ENCODE peak calls at places on chromosomes 13 and 19, in nine cellular contexts. One of them, this sample, is unnamed.

GRCh38 chr19:19493841-19494546 is 21.4 kb downstream of the TSSK6 start:
- DNase-seq in Right ventricle myocardium superior: no peak
- DNase-seq in ascending aorta: no peak
- DNase-seq in GM23248: peak; percentile 28
- DNase-seq in epithelial cell of esophagus: no peak
- DNase-seq in activated CD4-positive, alpha-beta T cell treated with anti-CD3 and anti-CD28 coated beads, Interleukin-2, amount 50 U/mL, for 48 hours: no peak
- DNase-seq in endothelial cell: no peak
- DNase-seq in thyroid gland: no peak
- DNase-seq in neural progenitor cell: no peak
- DNase-seq in this sample: no peak

GRCh38 chr13:32941368-32941767 is 74.9 kb upstream of the KL start:
- DNase-seq in endothelial cell: no peak
- DNase-seq in neural progenitor cell: no peak
- DNase-seq in ascending aorta: no peak
- DNase-seq in Right ventricle myocardium superior: no peak
- DNase-seq in epithelial cell of esophagus: no peak
- DNase-seq in activated CD4-positive, alpha-beta T cell treated with anti-CD3 and anti-CD28 coated beads, Interleukin-2, amount 50 U/mL, for 48 hours: no peak
- DNase-seq in thyroid gland: no peak
- DNase-seq in GM23248: no peak
- DNase-seq in this sample: no peak

GRCh38 chr13:112885782-112886268 is 83.2 kb upstream of the MCF2L start:
- DNase-seq in endothelial cell: peak; percentile 69
- DNase-seq in neural progenitor cell: peak; percentile 95
- DNase-seq in thyroid gland: peak; percentile 93
- DNase-seq in epithelial cell of esophagus: peak; percentile 85
- DNase-seq in activated CD4-positive, alpha-beta T cell treated with anti-CD3 and anti-CD28 coated beads, Interleukin-2, amount 50 U/mL, for 48 hours: no peak
- DNase-seq in ascending aorta: no peak
- DNase-seq in GM23248: peak; percentile 93
- DNase-seq in Right ventricle myocardium superior: peak; percentile 91
- DNase-seq in this sample: peak; percentile 77

GRCh38 chr19:55525289-55526101 is 11.4 kb downstream of the SBK2 start:
- DNase-seq in thyroid gland: no peak
- DNase-seq in neural progenitor cell: no peak
- DNase-seq in endothelial cell: no peak
- DNase-seq in activated CD4-positive, alpha-beta T cell treated with anti-CD3 and anti-CD28 coated beads, Interleukin-2, amount 50 U/mL, for 48 hours: no peak
- DNase-seq in epithelial cell of esophagus: no peak
- DNase-seq in ascending aorta: no peak
- DNase-seq in Right ventricle myocardium superior: no peak
- DNase-seq in GM23248: no peak
- DNase-seq in this sample: no peak

GRCh38 chr13:87671031-87671823 is at the start of gene SLITRK5:
- DNase-seq in thyroid gland: peak; percentile 84
- DNase-seq in GM23248: peak; percentile 74
- DNase-seq in endothelial cell: peak; percentile 89
- DNase-seq in ascending aorta: peak; percentile 19
- DNase-seq in activated CD4-positive, alpha-beta T cell treated with anti-CD3 and anti-CD28 coated beads, Interleukin-2, amount 50 U/mL, for 48 hours: peak; percentile 70
- DNase-seq in epithelial cell of esophagus: peak; percentile 72
- DNase-seq in neural progenitor cell: peak; percentile 90
- DNase-seq in Right ventricle myocardium superior: peak; percentile 78
- DNase-seq in this sample: peak; percentile 37

GRCh38 chr13:51833980-51834379 is 11.0 kb downstream of the TMEM272 start:
- DNase-seq in neural progenitor cell: no peak
- DNase-seq in thyroid gland: no peak
- DNase-seq in Right ventricle myocardium superior: no peak
- DNase-seq in endothelial cell: no peak
- DNase-seq in epithelial cell of esophagus: no peak
- DNase-seq in GM23248: no peak
- DNase-seq in ascending aorta: no peak
- DNase-seq in activated CD4-positive, alpha-beta T cell treated with anti-CD3 and anti-CD28 coated beads, Interleukin-2, amount 50 U/mL, for 48 hours: no peak
- DNase-seq in this sample: no peak

GRCh38 chr13:110232146-110232545 is 74.8 kb downstream of the COL4A1 start:
- DNase-seq in epithelial cell of esophagus: no peak
- DNase-seq in Right ventricle myocardium superior: no peak
- DNase-seq in ascending aorta: no peak
- DNase-seq in neural progenitor cell: no peak
- DNase-seq in endothelial cell: no peak
- DNase-seq in activated CD4-positive, alpha-beta T cell treated with anti-CD3 and anti-CD28 coated beads, Interleukin-2, amount 50 U/mL, for 48 hours: no peak
- DNase-seq in GM23248: no peak
- DNase-seq in thyroid gland: no peak
- DNase-seq in this sample: no peak

GRCh38 chr13:50589139-50589538 is 254.4 kb downstream of the DLEU7 start:
- DNase-seq in epithelial cell of esophagus: peak; percentile 82
- DNase-seq in ascending aorta: no peak
- DNase-seq in thyroid gland: peak; percentile 23
- DNase-seq in endothelial cell: no peak
- DNase-seq in neural progenitor cell: no peak
- DNase-seq in GM23248: peak; percentile 95
- DNase-seq in activated CD4-positive, alpha-beta T cell treated with anti-CD3 and anti-CD28 coated beads, Interleukin-2, amount 50 U/mL, for 48 hours: peak; percentile 7
- DNase-seq in Right ventricle myocardium superior: no peak
- DNase-seq in this sample: peak; percentile 93

GRCh38 chr19:21688464-21688863 is 78.9 kb downstream of the ZNF100 start:
- DNase-seq in activated CD4-positive, alpha-beta T cell treated with anti-CD3 and anti-CD28 coated beads, Interleukin-2, amount 50 U/mL, for 48 hours: no peak
- DNase-seq in neural progenitor cell: no peak
- DNase-seq in endothelial cell: no peak
- DNase-seq in GM23248: no peak
- DNase-seq in ascending aorta: no peak
- DNase-seq in thyroid gland: no peak
- DNase-seq in epithelial cell of esophagus: no peak
- DNase-seq in Right ventricle myocardium superior: no peak
- DNase-seq in this sample: no peak

GRCh38 chr19:5480427-5480836 is 25.2 kb downstream of the ZNRF4 start:
- DNase-seq in activated CD4-positive, alpha-beta T cell treated with anti-CD3 and anti-CD28 coated beads, Interleukin-2, amount 50 U/mL, for 48 hours: peak; percentile 59
- DNase-seq in Right ventricle myocardium superior: no peak
- DNase-seq in ascending aorta: no peak
- DNase-seq in thyroid gland: no peak
- DNase-seq in neural progenitor cell: peak; percentile 45
- DNase-seq in GM23248: peak; percentile 31
- DNase-seq in endothelial cell: peak; percentile 39
- DNase-seq in epithelial cell of esophagus: peak; percentile 15
- DNase-seq in this sample: no peak

GRCh38 chr19:45049073-45049736 is 10.4 kb downstream of the CLASRP start:
- DNase-seq in ascending aorta: no peak
- DNase-seq in Right ventricle myocardium superior: peak; percentile 63
- DNase-seq in thyroid gland: no peak
- DNase-seq in endothelial cell: no peak
- DNase-seq in activated CD4-positive, alpha-beta T cell treated with anti-CD3 and anti-CD28 coated beads, Interleukin-2, amount 50 U/mL, for 48 hours: no peak
- DNase-seq in epithelial cell of esophagus: peak; percentile 65
- DNase-seq in neural progenitor cell: no peak
- DNase-seq in GM23248: no peak
- DNase-seq in this sample: no peak

GRCh38 chr13:93847162-93847561 is 620.6 kb downstream of the GPC6 start:
- DNase-seq in thyroid gland: no peak
- DNase-seq in ascending aorta: no peak
- DNase-seq in activated CD4-positive, alpha-beta T cell treated with anti-CD3 and anti-CD28 coated beads, Interleukin-2, amount 50 U/mL, for 48 hours: peak; percentile 6
- DNase-seq in neural progenitor cell: no peak
- DNase-seq in GM23248: peak; percentile 92
- DNase-seq in endothelial cell: no peak
- DNase-seq in Right ventricle myocardium superior: no peak
- DNase-seq in epithelial cell of esophagus: peak; percentile 89
- DNase-seq in this sample: peak; percentile 42

GRCh38 chr13:95571941-95572340 is 19.4 kb downstream of the CLDN10 start:
- DNase-seq in activated CD4-positive, alpha-beta T cell treated with anti-CD3 and anti-CD28 coated beads, Interleukin-2, amount 50 U/mL, for 48 hours: no peak
- DNase-seq in Right ventricle myocardium superior: no peak
- DNase-seq in GM23248: no peak
- DNase-seq in thyroid gland: no peak
- DNase-seq in neural progenitor cell: peak; percentile 56
- DNase-seq in endothelial cell: no peak
- DNase-seq in ascending aorta: no peak
- DNase-seq in epithelial cell of esophagus: no peak
- DNase-seq in this sample: no peak

GRCh38 chr13:112819816-112820215 is 130.0 kb downstream of the ATP11A start:
- DNase-seq in endothelial cell: no peak
- DNase-seq in GM23248: no peak
- DNase-seq in epithelial cell of esophagus: no peak
- DNase-seq in activated CD4-positive, alpha-beta T cell treated with anti-CD3 and anti-CD28 coated beads, Interleukin-2, amount 50 U/mL, for 48 hours: no peak
- DNase-seq in Right ventricle myocardium superior: no peak
- DNase-seq in thyroid gland: no peak
- DNase-seq in ascending aorta: no peak
- DNase-seq in neural progenitor cell: no peak
- DNase-seq in this sample: no peak

GRCh38 chr19:55640577-55641375 is at the start of gene ZNF580:
- DNase-seq in ascending aorta: no peak
- DNase-seq in GM23248: peak; percentile 78
- DNase-seq in epithelial cell of esophagus: peak; percentile 59
- DNase-seq in neural progenitor cell: peak; percentile 78
- DNase-seq in Right ventricle myocardium superior: peak; percentile 80
- DNase-seq in endothelial cell: peak; percentile 49
- DNase-seq in thyroid gland: peak; percentile 80
- DNase-seq in activated CD4-positive, alpha-beta T cell treated with anti-CD3 and anti-CD28 coated beads, Interleukin-2, amount 50 U/mL, for 48 hours: peak; percentile 74
- DNase-seq in this sample: peak; percentile 69

GRCh38 chr13:29545988-29546387 is 49.5 kb downstream of the SLC7A1 start:
- DNase-seq in thyroid gland: no peak
- DNase-seq in epithelial cell of esophagus: no peak
- DNase-seq in GM23248: no peak
- DNase-seq in activated CD4-positive, alpha-beta T cell treated with anti-CD3 and anti-CD28 coated beads, Interleukin-2, amount 50 U/mL, for 48 hours: no peak
- DNase-seq in ascending aorta: no peak
- DNase-seq in neural progenitor cell: no peak
- DNase-seq in endothelial cell: no peak
- DNase-seq in Right ventricle myocardium superior: no peak
- DNase-seq in this sample: no peak

GRCh38 chr19:47381653-47382279 is 32.7 kb downstream of the DHX34 start:
- DNase-seq in Right ventricle myocardium superior: peak; percentile 62
- DNase-seq in neural progenitor cell: no peak
- DNase-seq in thyroid gland: no peak
- DNase-seq in endothelial cell: no peak
- DNase-seq in GM23248: no peak
- DNase-seq in activated CD4-positive, alpha-beta T cell treated with anti-CD3 and anti-CD28 coated beads, Interleukin-2, amount 50 U/mL, for 48 hours: no peak
- DNase-seq in ascending aorta: no peak
- DNase-seq in epithelial cell of esophagus: no peak
- DNase-seq in this sample: no peak

GRCh38 chr19:46009530-46010510 is 13.0 kb downstream of the PGLYRP1 start:
- DNase-seq in neural progenitor cell: peak; percentile 79
- DNase-seq in endothelial cell: peak; percentile 81
- DNase-seq in epithelial cell of esophagus: peak; percentile 68
- DNase-seq in thyroid gland: peak; percentile 58
- DNase-seq in Right ventricle myocardium superior: peak; percentile 77
- DNase-seq in ascending aorta: no peak
- DNase-seq in activated CD4-positive, alpha-beta T cell treated with anti-CD3 and anti-CD28 coated beads, Interleukin-2, amount 50 U/mL, for 48 hours: peak; percentile 75
- DNase-seq in GM23248: peak; percentile 65
- DNase-seq in this sample: peak; percentile 55

GRCh38 chr19:43765109-43765876 is 10.5 kb upstream of the SMG9 start:
- DNase-seq in neural progenitor cell: no peak
- DNase-seq in thyroid gland: no peak
- DNase-seq in Right ventricle myocardium superior: peak; percentile 61
- DNase-seq in activated CD4-positive, alpha-beta T cell treated with anti-CD3 and anti-CD28 coated beads, Interleukin-2, amount 50 U/mL, for 48 hours: peak; percentile 92
- DNase-seq in epithelial cell of esophagus: peak; percentile 98
- DNase-seq in ascending aorta: peak; percentile 59
- DNase-seq in endothelial cell: no peak
- DNase-seq in GM23248: peak; percentile 99
- DNase-seq in this sample: peak; percentile 96

GRCh38 chr13:43094901-43095300 is 71.5 kb downstream of the DNAJC15 start:
- DNase-seq in epithelial cell of esophagus: no peak
- DNase-seq in thyroid gland: no peak
- DNase-seq in Right ventricle myocardium superior: no peak
- DNase-seq in neural progenitor cell: no peak
- DNase-seq in endothelial cell: no peak
- DNase-seq in activated CD4-positive, alpha-beta T cell treated with anti-CD3 and anti-CD28 coated beads, Interleukin-2, amount 50 U/mL, for 48 hours: no peak
- DNase-seq in GM23248: peak; percentile 23
- DNase-seq in ascending aorta: no peak
- DNase-seq in this sample: no peak

GRCh38 chr13:45194081-45194939 is 6.5 kb downstream of the KCTD4 start:
- DNase-seq in neural progenitor cell: peak; percentile 49
- DNase-seq in Right ventricle myocardium superior: peak; percentile 61
- DNase-seq in epithelial cell of esophagus: peak; percentile 54
- DNase-seq in GM23248: peak; percentile 80
- DNase-seq in ascending aorta: no peak
- DNase-seq in endothelial cell: peak; percentile 26
- DNase-seq in thyroid gland: no peak
- DNase-seq in activated CD4-positive, alpha-beta T cell treated with anti-CD3 and anti-CD28 coated beads, Interleukin-2, amount 50 U/mL, for 48 hours: no peak
- DNase-seq in this sample: peak; percentile 46

GRCh38 chr19:610071-610800 is 20.6 kb downstream of the HCN2 start:
- DNase-seq in endothelial cell: no peak
- DNase-seq in thyroid gland: no peak
- DNase-seq in activated CD4-positive, alpha-beta T cell treated with anti-CD3 and anti-CD28 coated beads, Interleukin-2, amount 50 U/mL, for 48 hours: peak; percentile 42
- DNase-seq in epithelial cell of esophagus: no peak
- DNase-seq in neural progenitor cell: no peak
- DNase-seq in ascending aorta: no peak
- DNase-seq in GM23248: no peak
- DNase-seq in Right ventricle myocardium superior: no peak
- DNase-seq in this sample: no peak

GRCh38 chr13:106597190-106597589 is 29.3 kb upstream of the ARGLU1 start:
- DNase-seq in thyroid gland: no peak
- DNase-seq in Right ventricle myocardium superior: peak; percentile 82
- DNase-seq in endothelial cell: no peak
- DNase-seq in epithelial cell of esophagus: no peak
- DNase-seq in GM23248: peak; percentile 24
- DNase-seq in neural progenitor cell: no peak
- DNase-seq in activated CD4-positive, alpha-beta T cell treated with anti-CD3 and anti-CD28 coated beads, Interleukin-2, amount 50 U/mL, for 48 hours: no peak
- DNase-seq in ascending aorta: no peak
- DNase-seq in this sample: peak; percentile 31

GRCh38 chr19:43906774-43907173 is 28.3 kb downstream of the ZNF45 start:
- DNase-seq in GM23248: no peak
- DNase-seq in Right ventricle myocardium superior: no peak
- DNase-seq in activated CD4-positive, alpha-beta T cell treated with anti-CD3 and anti-CD28 coated beads, Interleukin-2, amount 50 U/mL, for 48 hours: no peak
- DNase-seq in ascending aorta: no peak
- DNase-seq in endothelial cell: no peak
- DNase-seq in epithelial cell of esophagus: no peak
- DNase-seq in neural progenitor cell: no peak
- DNase-seq in thyroid gland: no peak
- DNase-seq in this sample: no peak

GRCh38 chr13:40341501-40341900 is 324.9 kb downstream of the FOXO1 start:
- DNase-seq in thyroid gland: no peak
- DNase-seq in endothelial cell: no peak
- DNase-seq in epithelial cell of esophagus: no peak
- DNase-seq in Right ventricle myocardium superior: no peak
- DNase-seq in ascending aorta: no peak
- DNase-seq in GM23248: no peak
- DNase-seq in activated CD4-positive, alpha-beta T cell treated with anti-CD3 and anti-CD28 coated beads, Interleukin-2, amount 50 U/mL, for 48 hours: no peak
- DNase-seq in neural progenitor cell: peak; percentile 36
- DNase-seq in this sample: no peak

GRCh38 chr13:83549671-83550070 is 332.6 kb downstream of the SLITRK1 start:
- DNase-seq in thyroid gland: no peak
- DNase-seq in ascending aorta: no peak
- DNase-seq in GM23248: no peak
- DNase-seq in Right ventricle myocardium superior: no peak
- DNase-seq in endothelial cell: no peak
- DNase-seq in neural progenitor cell: no peak
- DNase-seq in epithelial cell of esophagus: peak; percentile 30
- DNase-seq in activated CD4-positive, alpha-beta T cell treated with anti-CD3 and anti-CD28 coated beads, Interleukin-2, amount 50 U/mL, for 48 hours: no peak
- DNase-seq in this sample: no peak

GRCh38 chr19:32614916-32615315 is 33.9 kb downstream of the PDCD5 start:
- DNase-seq in neural progenitor cell: no peak
- DNase-seq in Right ventricle myocardium superior: no peak
- DNase-seq in endothelial cell: no peak
- DNase-seq in thyroid gland: no peak
- DNase-seq in activated CD4-positive, alpha-beta T cell treated with anti-CD3 and anti-CD28 coated beads, Interleukin-2, amount 50 U/mL, for 48 hours: no peak
- DNase-seq in GM23248: no peak
- DNase-seq in epithelial cell of esophagus: no peak
- DNase-seq in ascending aorta: no peak
- DNase-seq in this sample: no peak

GRCh38 chr13:55569514-55569913 is 1571.2 kb upstream of the PRR20A start:
- DNase-seq in ascending aorta: no peak
- DNase-seq in Right ventricle myocardium superior: no peak
- DNase-seq in neural progenitor cell: no peak
- DNase-seq in endothelial cell: no peak
- DNase-seq in epithelial cell of esophagus: no peak
- DNase-seq in activated CD4-positive, alpha-beta T cell treated with anti-CD3 and anti-CD28 coated beads, Interleukin-2, amount 50 U/mL, for 48 hours: no peak
- DNase-seq in GM23248: no peak
- DNase-seq in thyroid gland: no peak
- DNase-seq in this sample: no peak

This sample was measured in AG10803.